ENCODE peak calls at places on chromosome 3, in seven cellular contexts. Q is K562, W is HCT116, D is A549, B is IMR-90, Z is H1, U is GM12878. J is an unnamed sample.

GRCh38 chr3:15220661-15221060 is 14.6 kb downstream of the CAPN7 start:
- DNase-seq in Q (no peak), W (no peak), D (no peak), B (no peak), Z (no peak), U (no peak), J (no peak)

GRCh38 chr3:157091096-157091833 is 68.7 kb downstream of the CCNL1 start:
- DNase-seq in Q (no peak), W (no peak), D (no peak), B (no peak), Z (no peak), U (no peak), J (no peak)

GRCh38 chr3:130354430-130354829 is 9.0 kb downstream of the COL6A5 start:
- DNase-seq in Q (peak), W (no peak), D (no peak), B (no peak), Z (no peak), U (no peak), J (no peak)

GRCh38 chr3:88947013-88947412 is 160.4 kb upstream of the EPHA3 start:
- DNase-seq in Q (no peak), W (no peak), D (no peak), B (no peak), Z (no peak), U (no peak), J (no peak)

GRCh38 chr3:54906763-54907162 is 21.1 kb downstream of the LRTM1 start:
- DNase-seq in Q (no peak), W (no peak), D (no peak), B (no peak), Z (no peak), U (no peak), J (no peak)

GRCh38 chr3:188682316-188682715 is 489.5 kb upstream of the TPRG1 start:
- DNase-seq in Q (no peak), W (no peak), D (no peak), B (no peak), Z (no peak), U (no peak), J (no peak)

GRCh38 chr3:122183521-122183892 is at the start of gene CASR:
- DNase-seq in Q (no peak), W (no peak), D (peak), B (no peak), Z (peak), U (no peak), J (no peak)

GRCh38 chr3:71309342-71309741 is 274.2 kb downstream of the FOXP1 start:
- DNase-seq in Q (no peak), W (no peak), D (no peak), B (no peak), Z (no peak), U (no peak), J (no peak)

GRCh38 chr3:14143826-14144225 is 19.0 kb downstream of the TMEM43 start:
- DNase-seq in Q (no peak), W (no peak), D (peak), B (peak), Z (no peak), U (no peak), J (peak)

GRCh38 chr3:15051531-15051930 is 13.6 kb downstream of the MRPS25 start:
- DNase-seq in Q (peak), W (peak), D (peak), B (peak), Z (peak), U (no peak), J (peak)

GRCh38 chr3:41111011-41111410 is 88.3 kb upstream of the CTNNB1 start:
- DNase-seq in Q (no peak), W (no peak), D (no peak), B (no peak), Z (no peak), U (no peak), J (peak)

GRCh38 chr3:188358787-188359493 is 205.0 kb downstream of the LPP start:
- DNase-seq in Q (no peak), W (no peak), D (no peak), B (no peak), Z (no peak), U (no peak), J (no peak)

GRCh38 chr3:64120876-64121275 is 97.6 kb upstream of the PSMD6 start:
- DNase-seq in Q (no peak), W (no peak), D (no peak), B (no peak), Z (peak), U (no peak), J (no peak)

GRCh38 chr3:72496055-72496690 is 352.1 kb downstream of the SHQ1 start:
- DNase-seq in Q (no peak), W (no peak), D (no peak), B (no peak), Z (no peak), U (no peak), J (no peak)

GRCh38 chr3:180690061-180690460 is 10.8 kb upstream of the CCDC39 start:
- DNase-seq in Q (no peak), W (no peak), D (no peak), B (no peak), Z (no peak), U (no peak), J (no peak)

GRCh38 chr3:183551930-183552329 is 3.6 kb downstream of the KLHL6 start:
- DNase-seq in Q (no peak), W (no peak), D (no peak), B (no peak), Z (no peak), U (no peak), J (no peak)

GRCh38 chr3:183555541-183556081 is at the start of gene KLHL6:
- DNase-seq in Q (no peak), W (no peak), D (no peak), B (no peak), Z (no peak), U (peak), J (no peak)

GRCh38 chr3:183553263-183554026 is 2.1 kb downstream of the KLHL6 start:
- DNase-seq in Q (no peak), W (no peak), D (no peak), B (no peak), Z (no peak), U (no peak), J (no peak)

GRCh38 chr3:183554377-183554776 is 1.1 kb downstream of the KLHL6 start:
- DNase-seq in Q (no peak), W (no peak), D (no peak), B (no peak), Z (no peak), U (no peak), J (no peak)
- TF ChIP-seq POLR2A in Q (no peak), W (no peak), D (no peak), B (no peak), Z (no peak), U (no peak), J (no peak)

GRCh38 chr3:195245531-195245951 is 25.4 kb downstream of the XXYLT1 start:
- DNase-seq in Q (no peak), W (no peak), D (no peak), B (no peak), Z (no peak), U (no peak), J (no peak)
- TF ChIP-seq CEBPB in Q (no peak), W (no peak), D (no peak), B (no peak), Z (no peak), U (no peak), J (no peak)

GRCh38 chr3:7754653-7755052 is 747.0 kb upstream of the LMCD1 start:
- DNase-seq in Q (no peak), W (no peak), D (no peak), B (no peak), Z (no peak), U (no peak), J (no peak)

GRCh38 chr3:7764091-7764490 is 737.5 kb upstream of the LMCD1 start:
- DNase-seq in Q (no peak), W (no peak), D (no peak), B (no peak), Z (no peak), U (no peak), J (no peak)

GRCh38 chr3:7760718-7761117 is 740.9 kb upstream of the LMCD1 start:
- DNase-seq in Q (no peak), W (no peak), D (no peak), B (no peak), Z (no peak), U (no peak), J (no peak)

GRCh38 chr3:7759630-7760029 is 742.0 kb upstream of the LMCD1 start:
- DNase-seq in Q (no peak), W (no peak), D (no peak), B (no peak), Z (no peak), U (no peak), J (no peak)
- TF ChIP-seq POLR2A in Q (no peak), W (no peak), D (no peak), B (no peak), Z (no peak), U (no peak), J (no peak)

GRCh38 chr3:57956833-57957174 is 51.4 kb upstream of the FLNB start:
- DNase-seq in Q (no peak), W (no peak), D (no peak), B (no peak), Z (no peak), U (no peak), J (no peak)

GRCh38 chr3:57957823-57958222 is 50.4 kb upstream of the FLNB start:
- DNase-seq in Q (no peak), W (no peak), D (no peak), B (no peak), Z (no peak), U (no peak), J (no peak)

GRCh38 chr3:57960174-57960505 is 48.1 kb upstream of the FLNB start:
- DNase-seq in Q (no peak), W (no peak), D (peak), B (no peak), Z (no peak), U (no peak), J (peak)

GRCh38 chr3:57959407-57960173 is 48.6 kb upstream of the FLNB start:
- DNase-seq in Q (no peak), W (no peak), D (no peak), B (peak), Z (no peak), U (no peak), J (no peak)

DNA sequence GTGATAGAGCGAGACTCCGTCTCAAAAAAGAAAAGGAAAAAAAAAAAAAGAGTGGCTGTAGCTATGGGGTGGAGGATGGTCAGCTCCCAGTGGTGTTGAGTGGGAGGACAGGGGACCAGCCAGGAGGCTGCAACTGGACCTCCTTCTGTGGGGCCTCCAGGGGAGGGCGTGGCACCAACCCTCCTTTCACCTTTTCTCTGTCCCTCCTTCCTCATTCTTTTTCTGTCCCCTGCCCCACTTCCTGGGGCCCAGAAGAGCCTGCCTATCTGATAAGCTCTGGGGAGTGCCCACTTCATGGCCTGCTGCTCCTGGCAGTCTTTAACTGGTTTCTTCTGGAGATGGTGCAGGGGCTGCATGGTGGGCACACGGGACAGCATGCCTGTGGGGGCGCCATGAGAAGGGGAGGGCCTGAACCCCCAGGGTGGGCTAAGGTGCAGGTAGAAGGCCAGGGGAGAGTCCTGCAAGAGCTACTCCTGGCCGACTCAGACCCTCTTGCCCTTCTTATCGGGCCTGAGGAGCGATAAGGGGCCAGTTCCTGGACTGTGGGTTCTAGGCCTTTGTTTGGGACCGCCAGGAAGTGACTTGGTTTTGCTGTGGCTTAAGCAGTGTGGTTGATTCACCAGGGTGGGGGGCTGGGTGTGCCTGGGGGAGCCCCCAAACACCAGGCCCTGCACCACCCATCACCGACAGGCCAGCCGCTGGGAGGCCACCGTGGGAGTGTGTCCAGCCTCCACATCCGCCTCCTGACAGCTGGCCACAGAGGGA is 49.4 kb upstream of the FLNB start:
- DNase-seq in Q (peak), W (no peak), D (peak), B (no peak), Z (no peak), U (no peak), J (no peak)
- TF ChIP-seq CEBPB in Q (no peak), W (no peak), D (no peak), B (no peak), Z (no peak), U (no peak), J (no peak)

DNA sequence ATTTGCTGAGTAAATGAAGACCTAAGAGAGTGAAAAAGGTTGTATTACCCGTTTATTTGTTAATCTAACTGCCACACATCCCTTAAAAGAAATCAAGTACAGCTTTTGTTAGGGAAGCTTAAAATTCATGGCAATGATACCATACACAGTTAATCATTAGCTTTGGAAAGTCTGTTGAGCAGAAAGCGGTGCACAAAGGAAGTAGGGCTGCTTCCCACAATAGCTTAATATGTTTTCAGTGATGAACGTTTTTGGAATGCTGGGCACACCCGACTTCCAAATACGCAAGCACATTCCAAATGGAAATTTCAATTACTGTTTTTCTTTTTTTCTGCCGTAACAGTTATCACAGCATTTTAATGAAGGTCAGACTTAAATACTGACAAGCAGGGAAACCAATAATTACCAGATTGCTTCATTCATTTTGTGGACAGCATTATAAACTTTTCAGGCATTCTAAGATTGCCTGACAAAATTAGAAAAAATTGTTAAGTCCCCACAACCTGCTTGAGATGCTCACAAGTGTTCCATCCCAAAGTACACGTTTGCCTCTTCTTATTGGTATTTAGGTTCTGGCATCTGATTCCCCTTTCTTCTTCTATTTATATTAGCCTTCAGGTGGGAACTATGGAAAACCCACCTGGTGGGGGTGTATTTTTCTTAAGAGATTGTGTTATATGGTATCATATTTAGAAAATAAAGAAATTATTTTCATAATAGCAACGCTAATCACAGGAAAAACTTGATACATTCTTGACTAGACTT is 1.1 kb upstream of the ECT2 start:
- DNase-seq in Q (no peak), W (peak), D (peak), B (peak), Z (no peak), U (no peak), J (peak)
- TF ChIP-seq POLR2A in Q (no peak), W (no peak), D (no peak), B (peak), Z (no peak), U (no peak), J (no peak)

GRCh38 chr3:143822374-143822773 is 25.9 kb downstream of the SLC9A9 start:
- DNase-seq in Q (no peak), W (no peak), D (no peak), B (no peak), Z (no peak), U (no peak), J (no peak)
- TF ChIP-seq CEBPB in Q (no peak), W (no peak), D (no peak), B (no peak), Z (no peak), U (no peak), J (no peak)

DNA sequence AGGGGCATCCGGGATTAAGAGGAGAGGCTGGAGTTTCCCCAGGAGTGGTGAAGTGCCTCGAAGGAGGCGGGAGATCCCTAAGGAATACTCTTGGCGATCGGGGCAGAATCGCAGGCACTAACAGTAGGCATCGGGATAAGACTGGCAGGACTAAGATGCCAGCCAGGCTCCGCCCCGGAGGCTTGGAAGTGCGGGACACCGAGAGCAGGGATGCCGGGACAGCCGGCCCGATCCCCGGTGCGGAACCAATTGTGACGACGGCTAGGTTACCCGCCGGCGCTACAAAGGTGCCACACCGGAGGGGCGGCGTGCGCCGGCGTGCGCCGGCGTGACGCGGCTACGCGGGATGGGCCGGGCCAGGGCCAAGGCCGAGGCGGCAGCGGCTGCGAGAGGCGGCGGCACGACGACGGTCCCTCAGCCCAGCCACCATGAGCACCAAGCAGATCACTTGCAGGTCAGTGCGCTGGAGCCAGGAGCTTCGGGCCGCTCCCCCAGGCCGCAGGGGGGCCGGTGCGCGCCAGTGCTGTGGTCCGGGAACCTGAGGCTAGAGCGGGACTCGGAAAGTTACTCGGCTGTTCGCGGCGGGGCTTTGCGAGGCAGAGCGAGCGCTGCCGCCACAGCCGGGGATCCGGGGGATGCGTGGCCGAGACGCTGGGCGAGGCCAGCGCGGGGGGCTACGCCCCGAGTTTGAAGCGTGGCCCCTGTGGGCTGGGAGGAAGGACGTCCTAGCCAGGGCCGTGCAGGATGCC is at the start of gene MKRN2:
- DNase-seq in Q (peak), W (peak), D (peak), B (peak), Z (peak), U (peak), J (peak)
- TF ChIP-seq POLR2A in Q (peak), W (peak), D (peak), B (peak), Z (peak), U (peak), J (peak)

GRCh38 chr3:151226088-151226563 is 23.1 kb upstream of the GPR171 start:
- DNase-seq in Q (no peak), W (no peak), D (peak), B (peak), Z (no peak), U (no peak), J (peak)
- TF ChIP-seq CEBPB in Q (no peak), W (no peak), D (peak), B (peak), Z (no peak), U (no peak), J (peak)

GRCh38 chr3:42846682-42847522 is 28.8 kb downstream of the CYP8B1 start:
- DNase-seq in Q (no peak), W (no peak), D (no peak), B (no peak), Z (peak), U (no peak), J (peak)
- TF ChIP-seq POLR2A in Q (no peak), W (no peak), D (no peak), B (no peak), Z (no peak), U (no peak), J (no peak)

J was measured in HepG2.